ENCODE peak calls at places on chromosomes 12 and 14, in six cellular contexts. One of them, this sample, is unnamed.
A peak's percentile ranks its signal among the peaks of the same experiment; 100 is the strongest.

GRCh38 chr14:70343141-70343540 is 16.3 kb downstream of the COX16 start:
- DNase-seq in A549: no peak
- DNase-seq in GM12878: no peak
- DNase-seq in endothelial cell of umbilical vein: no peak
- DNase-seq in K562: no peak
- DNase-seq in HepG2: no peak
- DNase-seq in this sample: no peak

GRCh38 chr14:100879782-100880181 is 23.7 kb downstream of the RTL1 start:
- DNase-seq in A549: no peak
- DNase-seq in GM12878: no peak
- DNase-seq in endothelial cell of umbilical vein: no peak
- DNase-seq in K562: no peak
- DNase-seq in HepG2: no peak
- DNase-seq in this sample: no peak

GRCh38 chr14:71060795-71061455 is 153.7 kb downstream of the PCNX1 start:
- DNase-seq in A549: no peak
- DNase-seq in GM12878: no peak
- DNase-seq in endothelial cell of umbilical vein: no peak
- DNase-seq in K562: no peak
- DNase-seq in HepG2: no peak
- DNase-seq in this sample: no peak

GRCh38 chr14:79405511-79405910 is 805.8 kb downstream of the DIO2 start:
- DNase-seq in A549: no peak
- DNase-seq in GM12878: no peak
- DNase-seq in endothelial cell of umbilical vein: no peak
- DNase-seq in K562: no peak
- DNase-seq in HepG2: no peak
- DNase-seq in this sample: no peak

GRCh38 chr12:115095073-115095748 is 411.2 kb upstream of the TBX3 start:
- DNase-seq in A549: no peak
- DNase-seq in GM12878: no peak
- DNase-seq in endothelial cell of umbilical vein: no peak
- DNase-seq in K562: no peak
- DNase-seq in HepG2: no peak
- DNase-seq in this sample: no peak

GRCh38 chr14:103260629-103261124 is 73.4 kb upstream of the EIF5 start:
- DNase-seq in A549: peak; percentile 51
- DNase-seq in GM12878: no peak
- DNase-seq in endothelial cell of umbilical vein: peak; percentile 73
- DNase-seq in K562: no peak
- DNase-seq in HepG2: no peak
- DNase-seq in this sample: no peak

GRCh38 chr12:50081096-50081808 is 3.9 kb upstream of the SMARCD1 start:
- DNase-seq in A549: no peak
- DNase-seq in GM12878: no peak
- DNase-seq in endothelial cell of umbilical vein: no peak
- DNase-seq in K562: no peak
- DNase-seq in HepG2: no peak
- DNase-seq in this sample: no peak

GRCh38 chr12:92408072-92408900 is 262.6 kb upstream of the BTG1 start:
- DNase-seq in A549: peak; percentile 65
- DNase-seq in GM12878: no peak
- DNase-seq in endothelial cell of umbilical vein: peak; percentile 50
- DNase-seq in K562: peak; percentile 44
- DNase-seq in HepG2: peak; percentile 4
- DNase-seq in this sample: peak; percentile 71

GRCh38 chr12:53005215-53005985 is 856 bp upstream of the EIF4B start:
- DNase-seq in A549: peak; percentile 33
- DNase-seq in GM12878: no peak
- DNase-seq in endothelial cell of umbilical vein: no peak
- DNase-seq in K562: no peak
- DNase-seq in HepG2: no peak
- DNase-seq in this sample: peak; percentile 42

GRCh38 chr14:80215756-80216581 is 4.7 kb upstream of the DIO2 start:
- DNase-seq in A549: peak; percentile 99
- DNase-seq in GM12878: no peak
- DNase-seq in endothelial cell of umbilical vein: no peak
- DNase-seq in K562: no peak
- DNase-seq in HepG2: no peak
- DNase-seq in this sample: no peak

GRCh38 chr14:21525995-21526671 is at the start of gene SALL2:
- DNase-seq in A549: peak; percentile 31
- DNase-seq in GM12878: peak; percentile 21
- DNase-seq in endothelial cell of umbilical vein: peak; percentile 63
- DNase-seq in K562: peak; percentile 84
- DNase-seq in HepG2: peak; percentile 79
- DNase-seq in this sample: peak; percentile 44

GRCh38 chr12:92745874-92746553 is 43.2 kb downstream of the PLEKHG7 start:
- DNase-seq in A549: peak; percentile 79
- DNase-seq in GM12878: no peak
- DNase-seq in endothelial cell of umbilical vein: peak; percentile 99
- DNase-seq in K562: no peak
- DNase-seq in HepG2: no peak
- DNase-seq in this sample: no peak

GRCh38 chr12:121637231-121637914 is 11.0 kb downstream of the ORAI1 start:
- DNase-seq in A549: no peak
- DNase-seq in GM12878: no peak
- DNase-seq in endothelial cell of umbilical vein: no peak
- DNase-seq in K562: no peak
- DNase-seq in HepG2: no peak
- DNase-seq in this sample: peak; percentile 84

GRCh38 chr14:50040401-50040775 is 76.0 kb downstream of the VCPKMT start:
- DNase-seq in A549: peak; percentile 54
- DNase-seq in GM12878: no peak
- DNase-seq in endothelial cell of umbilical vein: peak; percentile 78
- DNase-seq in K562: no peak
- DNase-seq in HepG2: peak; percentile 39
- DNase-seq in this sample: peak; percentile 81

GRCh38 chr14:92472860-92473259 is 40.7 kb upstream of the RIN3 start:
- DNase-seq in A549: no peak
- DNase-seq in GM12878: no peak
- DNase-seq in endothelial cell of umbilical vein: no peak
- DNase-seq in K562: no peak
- DNase-seq in HepG2: no peak
- DNase-seq in this sample: peak; percentile 69

GRCh38 chr14:49545071-49545470 is 41.1 kb downstream of the RPS29 start:
- DNase-seq in A549: no peak
- DNase-seq in GM12878: no peak
- DNase-seq in endothelial cell of umbilical vein: no peak
- DNase-seq in K562: no peak
- DNase-seq in HepG2: no peak
- DNase-seq in this sample: no peak

GRCh38 chr12:23221066-23221465 is 596.1 kb downstream of the ETNK1 start:
- DNase-seq in A549: no peak
- DNase-seq in GM12878: no peak
- DNase-seq in endothelial cell of umbilical vein: no peak
- DNase-seq in K562: peak; percentile 23
- DNase-seq in HepG2: no peak
- DNase-seq in this sample: no peak

GRCh38 chr14:50338547-50338946 is 26.4 kb downstream of the DMAC2L start:
- DNase-seq in A549: no peak
- DNase-seq in GM12878: no peak
- DNase-seq in endothelial cell of umbilical vein: no peak
- DNase-seq in K562: no peak
- DNase-seq in HepG2: no peak
- DNase-seq in this sample: no peak

GRCh38 chr12:96085475-96085874 is 50.1 kb upstream of the LTA4H start:
- DNase-seq in A549: no peak
- DNase-seq in GM12878: no peak
- DNase-seq in endothelial cell of umbilical vein: no peak
- DNase-seq in K562: no peak
- DNase-seq in HepG2: no peak
- DNase-seq in this sample: no peak

GRCh38 chr12:44477331-44477980 is 398.7 kb downstream of the NELL2 start:
- DNase-seq in A549: no peak
- DNase-seq in GM12878: no peak
- DNase-seq in endothelial cell of umbilical vein: no peak
- DNase-seq in K562: no peak
- DNase-seq in HepG2: no peak
- DNase-seq in this sample: peak; percentile 10

GRCh38 chr12:131882804-131883520 is 11.5 kb upstream of the ULK1 start:
- DNase-seq in A549: peak; percentile 59
- DNase-seq in GM12878: no peak
- DNase-seq in endothelial cell of umbilical vein: no peak
- DNase-seq in K562: no peak
- DNase-seq in HepG2: no peak
- DNase-seq in this sample: peak; percentile 71

GRCh38 chr12:131784909-131785762 is 43.1 kb upstream of the MMP17 start:
- DNase-seq in A549: no peak
- DNase-seq in GM12878: no peak
- DNase-seq in endothelial cell of umbilical vein: no peak
- DNase-seq in K562: no peak
- DNase-seq in HepG2: no peak
- DNase-seq in this sample: no peak

DNA sequence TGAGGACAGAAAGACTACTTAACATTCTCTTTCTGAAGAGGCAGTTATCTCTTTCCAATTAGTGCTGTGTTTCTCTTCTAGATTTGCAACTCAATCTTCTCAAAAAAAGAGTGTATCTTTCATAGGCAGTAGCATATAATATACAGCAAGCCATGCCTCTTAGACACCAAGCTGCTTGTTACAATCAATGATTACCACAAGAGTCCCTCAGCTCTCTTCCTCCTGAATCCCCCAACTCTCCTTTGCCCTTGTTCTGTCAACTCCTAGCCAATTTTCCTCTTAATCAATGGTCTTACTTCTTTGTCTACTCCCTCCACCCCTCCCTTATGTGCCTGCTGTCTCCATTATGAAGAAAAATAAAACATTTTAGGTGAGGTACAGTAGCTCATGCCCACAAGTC is 2.6 kb downstream of the TMTC1 start:
- DNase-seq in A549: no peak
- DNase-seq in GM12878: no peak
- DNase-seq in endothelial cell of umbilical vein: no peak
- DNase-seq in K562: no peak
- DNase-seq in HepG2: no peak
- DNase-seq in this sample: no peak
- H3K4me3 ChIP-seq in A549: no peak overlapping the region
- H3K4me3 ChIP-seq in GM12878: no peak overlapping the region
- H3K4me3 ChIP-seq in endothelial cell of umbilical vein: no peak overlapping the region
- H3K4me3 ChIP-seq in K562: no peak overlapping the region
- H3K4me3 ChIP-seq in HepG2: no peak overlapping the region
- H3K4me3 ChIP-seq in this sample: no peak overlapping the region

GRCh38 chr12:41521872-41522379 is 333.8 kb downstream of the PDZRN4 start:
- DNase-seq in A549: peak; percentile 9
- DNase-seq in GM12878: peak; percentile 3
- DNase-seq in endothelial cell of umbilical vein: peak; percentile 92
- DNase-seq in K562: no peak
- DNase-seq in HepG2: no peak
- DNase-seq in this sample: no peak
- TF ChIP-seq MAX in A549: no peak
- TF ChIP-seq MAX in GM12878: no peak
- TF ChIP-seq MAX in endothelial cell of umbilical vein: no peak
- TF ChIP-seq MAX in K562: no peak
- TF ChIP-seq MAX in HepG2: no peak
- TF ChIP-seq MAX in this sample: no peak

DNA sequence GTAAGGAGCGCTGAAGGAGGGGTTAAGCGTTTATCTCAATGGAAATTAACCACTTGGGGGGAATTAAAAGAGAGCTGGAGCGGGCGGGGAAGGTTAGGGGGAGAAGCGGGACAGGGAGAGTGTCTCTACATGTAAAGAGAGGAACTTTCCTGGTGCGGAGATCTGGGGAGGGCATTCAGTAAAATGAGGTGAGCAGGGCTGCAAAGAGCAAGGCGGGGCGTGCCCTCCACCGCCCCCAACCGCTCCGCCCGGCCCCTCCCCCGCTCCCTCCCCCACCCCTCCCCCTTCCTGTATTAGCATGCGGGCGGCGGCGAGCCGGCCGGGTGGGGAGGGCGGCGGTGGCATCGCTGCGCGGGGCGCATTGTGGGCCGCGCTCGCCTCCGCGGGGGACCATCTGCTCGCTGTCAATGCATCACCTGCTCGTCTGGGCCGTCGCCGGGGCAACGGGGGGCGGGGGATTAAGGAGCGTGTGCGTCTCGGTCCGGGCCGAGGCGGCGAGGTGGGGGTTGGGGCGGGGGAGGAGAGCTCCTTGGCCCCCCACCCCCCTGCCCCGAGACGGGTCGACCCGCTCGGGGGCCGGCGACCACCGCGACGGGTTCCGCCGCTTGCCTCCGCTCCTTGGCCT is 498 bp downstream of the C12orf42 start:
- DNase-seq in A549: peak; percentile 14
- DNase-seq in GM12878: no peak
- DNase-seq in endothelial cell of umbilical vein: no peak
- DNase-seq in K562: peak; percentile 28
- DNase-seq in HepG2: no peak
- DNase-seq in this sample: no peak
- TF ChIP-seq MYC in A549: no peak
- TF ChIP-seq MYC in GM12878: no peak
- TF ChIP-seq MYC in endothelial cell of umbilical vein: no peak
- TF ChIP-seq MYC in K562: no peak
- TF ChIP-seq MYC in HepG2: no peak
- TF ChIP-seq MYC in this sample: no peak

GRCh38 chr12:51324953-51325352 is 979 bp upstream of the BIN2 start:
- DNase-seq in A549: no peak
- DNase-seq in GM12878: no peak
- DNase-seq in endothelial cell of umbilical vein: no peak
- DNase-seq in K562: no peak
- DNase-seq in HepG2: no peak
- DNase-seq in this sample: no peak

GRCh38 chr12:51323966-51324895 is at the start of gene BIN2:
- DNase-seq in A549: no peak
- DNase-seq in GM12878: no peak
- DNase-seq in endothelial cell of umbilical vein: no peak
- DNase-seq in K562: no peak
- DNase-seq in HepG2: no peak
- DNase-seq in this sample: peak; percentile 98

GRCh38 chr12:51321882-51322281 is 2.1 kb downstream of the BIN2 start:
- DNase-seq in A549: no peak
- DNase-seq in GM12878: no peak
- DNase-seq in endothelial cell of umbilical vein: no peak
- DNase-seq in K562: no peak
- DNase-seq in HepG2: no peak
- DNase-seq in this sample: no peak

GRCh38 chr12:51322452-51322851 is 1.5 kb downstream of the BIN2 start:
- DNase-seq in A549: no peak
- DNase-seq in GM12878: peak; percentile 45
- DNase-seq in endothelial cell of umbilical vein: no peak
- DNase-seq in K562: no peak
- DNase-seq in HepG2: no peak
- DNase-seq in this sample: peak; percentile 54

DNA sequence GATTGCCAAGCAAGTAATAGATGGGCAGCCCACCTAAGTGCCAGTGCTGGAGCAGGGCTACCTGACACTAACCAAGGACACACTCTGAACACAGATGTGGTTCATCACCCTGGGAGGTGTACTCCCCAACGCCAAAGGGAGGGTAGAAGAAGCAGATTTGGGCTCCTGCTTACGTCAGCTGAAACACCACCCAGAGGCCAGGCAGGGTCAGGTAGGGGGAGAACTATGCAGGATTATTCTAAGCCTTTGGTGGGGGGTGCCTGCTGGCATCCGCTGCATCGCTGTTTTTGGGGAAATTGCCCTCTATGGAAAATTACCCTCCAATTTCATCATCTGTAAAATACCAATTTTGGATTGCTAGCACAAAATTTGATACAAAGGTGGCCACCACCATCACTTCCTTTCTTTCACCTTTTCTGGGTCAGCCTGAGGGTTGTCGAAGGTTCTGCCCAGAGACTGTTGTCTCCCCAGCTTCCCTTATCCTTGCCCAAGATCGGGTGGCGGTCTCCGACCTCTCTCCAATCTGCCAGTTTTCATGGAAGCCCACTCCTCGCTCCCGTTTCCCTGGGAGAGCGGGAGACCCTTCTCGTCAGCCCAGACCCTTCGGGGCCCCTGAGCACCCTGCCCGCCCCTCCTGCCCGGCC is 535 bp downstream of the BIN2 start:
- DNase-seq in A549: no peak
- DNase-seq in GM12878: no peak
- DNase-seq in endothelial cell of umbilical vein: no peak
- DNase-seq in K562: no peak
- DNase-seq in HepG2: no peak
- DNase-seq in this sample: peak; percentile 74
- H3K4me3 ChIP-seq in A549: no peak overlapping the region
- H3K4me3 ChIP-seq in GM12878: peak overlapping the region; percentile 63
- H3K4me3 ChIP-seq in endothelial cell of umbilical vein: no peak overlapping the region
- H3K4me3 ChIP-seq in K562: no peak overlapping the region
- H3K4me3 ChIP-seq in HepG2: no peak overlapping the region
- H3K4me3 ChIP-seq in this sample: peak overlapping the region; percentile 96

This sample was measured in NB4.